ENCODE peak calls at places on chromosomes 7 and 10, in four cellular contexts. D, P, Q and V are unnamed samples.

GRCh38 chr10:103966671-103967432 is at the start of gene SLK:
- DNase-seq in D (peak), P (peak), Q (peak), V (peak)

GRCh38 chr7:138009350-138009653 is 7.4 kb upstream of the CREB3L2 start:
- DNase-seq in D (no peak), P (no peak), Q (no peak), V (no peak)

GRCh38 chr10:7819126-7819470 is 793 bp downstream of the TAF3 start:
- DNase-seq in D (peak), P (no peak), Q (peak), V (no peak)

GRCh38 chr10:71771821-71772617 is 1.3 kb downstream of the VSIR start:
- DNase-seq in D (peak), P (no peak), Q (no peak), V (no peak)

GRCh38 chr7:43944286-43944685 is 18.1 kb downstream of the UBE2D4 start:
- DNase-seq in D (no peak), P (no peak), Q (no peak), V (no peak)

GRCh38 chr10:97422921-97423420 is 3.0 kb upstream of the PGAM1 start:
- DNase-seq in D (peak), P (no peak), Q (no peak), V (no peak)

GRCh38 chr10:93068411-93069244 is 5.1 kb upstream of the CYP26A1 start:
- DNase-seq in D (no peak), P (no peak), Q (no peak), V (no peak)

GRCh38 chr7:139915864-139916716 is 87.0 kb downstream of the TBXAS1 start:
- DNase-seq in D (peak), P (no peak), Q (peak), V (no peak)

GRCh38 chr10:10776363-10776762 is 241.3 kb upstream of the CELF2 start:
- DNase-seq in D (no peak), P (no peak), Q (no peak), V (no peak)

GRCh38 chr7:112448891-112449290 is 1.4 kb upstream of the IFRD1 start:
- DNase-seq in D (no peak), P (no peak), Q (no peak), V (no peak)

GRCh38 chr10:102802920-102803534 is 34.2 kb downstream of the CYP17A1 start:
- DNase-seq in D (peak), P (no peak), Q (no peak), V (no peak)

GRCh38 chr10:42924484-42924883 is 141.9 kb downstream of the BMS1 start:
- DNase-seq in D (no peak), P (no peak), Q (no peak), V (no peak)

GRCh38 chr10:43042503-43043341 is 34.1 kb upstream of the RET start:
- DNase-seq in D (no peak), P (no peak), Q (no peak), V (no peak)

GRCh38 chr7:111825046-111825445 is 262.8 kb upstream of the IMMP2L start:
- DNase-seq in D (no peak), P (no peak), Q (no peak), V (no peak)

GRCh38 chr7:150923191-150923590 is 54.9 kb downstream of the KCNH2 start:
- DNase-seq in D (no peak), P (no peak), Q (no peak), V (no peak)

GRCh38 chr7:433558-433957 is 86.1 kb downstream of the PDGFA start:
- DNase-seq in D (no peak), P (no peak), Q (no peak), V (no peak)

GRCh38 chr10:6399241-6399701 is 180.8 kb downstream of the PRKCQ start:
- DNase-seq in D (no peak), P (no peak), Q (no peak), V (no peak)

GRCh38 chr10:124224331-124225028 is 131.1 kb upstream of the CHST15 start:
- DNase-seq in D (peak), P (no peak), Q (no peak), V (no peak)

GRCh38 chr7:73761854-73762658 is 8.0 kb downstream of the CLDN3 start:
- DNase-seq in D (no peak), P (no peak), Q (no peak), V (no peak)

GRCh38 chr7:16137944-16138343 is 283.4 kb downstream of the CRPPA start:
- DNase-seq in D (no peak), P (no peak), Q (no peak), V (no peak)

GRCh38 chr7:17936321-17936720 is 4.0 kb downstream of the SNX13 start:
- DNase-seq in D (no peak), P (no peak), Q (no peak), V (no peak)

GRCh38 chr7:148664319-148664718 is 34.4 kb upstream of the CUL1 start:
- DNase-seq in D (peak), P (no peak), Q (no peak), V (no peak)

GRCh38 chr7:111765936-111766643 is 203.8 kb upstream of the IMMP2L start:
- DNase-seq in D (no peak), P (no peak), Q (no peak), V (no peak)

GRCh38 chr7:150503155-150503554 is 11.5 kb upstream of the GIMAP7 start:
- DNase-seq in D (no peak), P (no peak), Q (no peak), V (no peak)

GRCh38 chr7:29214056-29214455 is 19.5 kb downstream of the CHN2 start:
- DNase-seq in D (no peak), P (no peak), Q (no peak), V (no peak)

GRCh38 chr7:33072471-33072870 is 9.9 kb upstream of the NT5C3A start:
- DNase-seq in D (peak), P (no peak), Q (no peak), V (no peak)

GRCh38 chr7:95687759-95688343 is 84.5 kb upstream of the DYNC1I1 start:
- DNase-seq in D (peak), P (no peak), Q (no peak), V (no peak)